ENCODE peak calls at places on chromosomes 3 and 15, in eight cellular contexts. E is lung; R is fibroblast of mammary gland; S is activated effector memory CD4-positive, alpha-beta T cell treated with Interleukin-2 at 50 U/mL for 16 hours; A is NT2/D1; M is osteocyte; H is neural progenitor cell; K is heart right ventricle. F is an unnamed sample.

GRCh38 chr3:43787330-43787729 is 96.6 kb downstream of the ABHD5 start:
- DNase-seq in S (no peak), K (no peak), E (no peak), A (no peak), H (no peak), R (no peak), M (peak; percentile 73), F (no peak)

GRCh38 chr3:161388860-161389259 is 17.5 kb upstream of the SPTSSB start:
- DNase-seq in S (no peak), H (no peak), M (no peak), R (peak; percentile 28), E (no peak), K (no peak), A (no peak), F (no peak)

GRCh38 chr15:101578443-101578894 is 73.7 kb downstream of the TM2D3 start:
- DNase-seq in S (no peak), E (no peak), R (peak; percentile 8), K (no peak), M (no peak), H (peak; percentile 69), A (peak; percentile 28), F (peak; percentile 28)

GRCh38 chr15:75029378-75030022 is 6.1 kb downstream of the PPCDC start:
- DNase-seq in R (peak; percentile 87), S (peak; percentile 77), H (peak; percentile 91), A (peak; percentile 80), E (peak; percentile 93), M (peak; percentile 97), K (peak; percentile 93), F (peak; percentile 66)

GRCh38 chr3:1330107-1330506 is 237.3 kb downstream of the CNTN6 start:
- DNase-seq in E (no peak), M (no peak), K (no peak), R (no peak), A (no peak), H (no peak), S (no peak), F (no peak)

GRCh38 chr3:119257654-119258410 is 17.2 kb upstream of the B4GALT4 start:
- DNase-seq in E (no peak), K (no peak), R (peak; percentile 43), A (no peak), H (no peak), M (no peak), S (no peak), F (no peak)

GRCh38 chr3:17894434-17895060 is 152.1 kb upstream of the TBC1D5 start:
- DNase-seq in A (peak; percentile 62), R (peak; percentile 66), K (no peak), M (no peak), E (peak; percentile 33), S (no peak), H (peak; percentile 77), F (peak; percentile 47)

GRCh38 chr15:86316699-86317378 is 237.2 kb downstream of the AGBL1 start:
- DNase-seq in K (no peak), S (no peak), M (no peak), A (no peak), E (no peak), R (no peak), H (peak; percentile 44), F (no peak)

GRCh38 chr3:13357074-13357473 is 63.0 kb downstream of the NUP210 start:
- DNase-seq in R (no peak), K (no peak), M (no peak), H (no peak), A (no peak), S (no peak), E (no peak), F (no peak)

GRCh38 chr15:80179025-80179759 is 26.4 kb downstream of the FAH start:
- DNase-seq in M (no peak), A (no peak), E (no peak), R (peak; percentile 97), K (no peak), S (no peak), H (no peak), F (peak; percentile 91)

GRCh38 chr15:40114218-40114617 is 5.5 kb upstream of the BMF start:
- DNase-seq in E (no peak), M (no peak), S (no peak), R (no peak), A (no peak), H (no peak), K (no peak), F (no peak)

GRCh38 chr3:129320261-129320660 is 41.6 kb downstream of the HMCES start:
- DNase-seq in A (no peak), M (no peak), E (no peak), R (no peak), S (no peak), K (no peak), H (no peak), F (no peak)

GRCh38 chr15:83653639-83654378 is at the start of gene ADAMTSL3:
- DNase-seq in A (peak; percentile 74), E (peak; percentile 74), H (peak; percentile 93), K (peak; percentile 80), S (no peak), M (no peak), R (peak; percentile 28), F (peak; percentile 48)

GRCh38 chr3:166837535-166837934 is 542.6 kb downstream of the ZBBX start:
- DNase-seq in S (no peak), R (peak; percentile 8), E (no peak), H (peak; percentile 66), A (peak; percentile 32), K (no peak), M (no peak), F (peak; percentile 1)

GRCh38 chr15:78077053-78077859 is at the start of gene TBC1D2B:
- DNase-seq in A (no peak), K (no peak), S (peak; percentile 63), H (peak; percentile 90), R (peak; percentile 51), E (peak; percentile 68), M (no peak), F (peak; percentile 55)

GRCh38 chr3:37582117-37582516 is 279.6 kb upstream of the CTDSPL start:
- DNase-seq in E (no peak), A (no peak), M (no peak), H (no peak), K (no peak), R (no peak), S (no peak), F (no peak)

GRCh38 chr3:90145094-90145810 is 1037.8 kb downstream of the EPHA3 start:
- DNase-seq in E (no peak), A (no peak), K (no peak), S (no peak), M (no peak), R (no peak), H (no peak), F (no peak)

GRCh38 chr3:174126990-174127758 is 729.6 kb downstream of the NLGN1 start:
- DNase-seq in S (no peak), E (no peak), H (no peak), R (no peak), M (no peak), K (no peak), A (no peak), F (no peak)

GRCh38 chr3:10852031-10852795 is 36.2 kb downstream of the SLC6A11 start:
- DNase-seq in K (no peak), E (no peak), H (no peak), R (no peak), M (no peak), A (no peak), S (no peak), F (no peak)

GRCh38 chr15:43239732-43240491 is 19.1 kb upstream of the EPB42 start:
- DNase-seq in K (no peak), A (no peak), M (no peak), R (no peak), H (no peak), E (no peak), S (no peak), F (peak; percentile 14)

GRCh38 chr3:52393959-52394670 is 50.8 kb downstream of the SEMA3G start:
- DNase-seq in H (no peak), R (no peak), E (no peak), M (no peak), S (no peak), K (no peak), A (no peak), F (no peak)

GRCh38 chr3:16807441-16807840 is 77.3 kb upstream of the PLCL2 start:
- DNase-seq in M (no peak), K (no peak), S (no peak), E (no peak), R (peak; percentile 90), H (no peak), A (no peak), F (no peak)

GRCh38 chr15:60966746-60967145 is 262.4 kb downstream of the RORA start:
- DNase-seq in E (no peak), A (no peak), H (no peak), K (no peak), M (no peak), S (no peak), R (no peak), F (no peak)

GRCh38 chr3:88298189-88298588 is 148.4 kb downstream of the C3orf38 start:
- DNase-seq in R (no peak), S (no peak), E (no peak), H (no peak), K (no peak), M (no peak), A (no peak), F (no peak)

GRCh38 chr15:74752486-74753395 is 4.1 kb downstream of the CYP1A2 start:
- DNase-seq in K (no peak), R (peak; percentile 14), H (no peak), A (no peak), E (peak; percentile 46), M (no peak), S (no peak), F (peak; percentile 41)

GRCh38 chr3:71358243-71358642 is 225.3 kb downstream of the FOXP1 start:
- DNase-seq in K (no peak), S (no peak), R (no peak), A (no peak), M (no peak), E (no peak), H (no peak), F (no peak)

GRCh38 chr15:98906712-98907083 is 100.9 kb downstream of the PGPEP1L start:
- DNase-seq in E (peak; percentile 48), A (no peak), R (peak; percentile 50), H (no peak), S (no peak), M (no peak), K (peak; percentile 38), F (peak; percentile 79)

GRCh38 chr3:105504440-105504951 is 137.8 kb downstream of the ALCAM start:
- DNase-seq in M (no peak), A (no peak), R (no peak), K (no peak), E (no peak), H (no peak), S (no peak), F (no peak)

GRCh38 chr3:184337315-184337714 is at the start of gene FAM131A:
- DNase-seq in H (no peak), M (no peak), S (no peak), E (no peak), K (peak; percentile 81), R (peak; percentile 60), A (no peak), F (no peak)

GRCh38 chr3:16124636-16125035 is 49.8 kb upstream of the GALNT15 start:
- DNase-seq in K (no peak), M (no peak), R (peak; percentile 100), E (no peak), S (no peak), H (no peak), A (no peak), F (peak; percentile 94)